ENCODE peak calls at places on chromosome 12, in eight cellular contexts. E is NCI-H510A, U is NCI-H345, G is HS-27A, F is adrenal gland, N is kidney epithelial cell, M is left ventricle myocardium superior, R is iris pigment epithelial cell. S is an unnamed sample.

GRCh38 chr12:48350249-48351021 is at the start of gene ZNF641:
- DNase-seq in U (peak; percentile 53), M (peak; percentile 93), F (peak; percentile 87), R (peak; percentile 69), E (peak; percentile 67), G (no peak), N (no peak), S (no peak)

GRCh38 chr12:113189361-113189760 is 3.8 kb downstream of the RITA1 start:
- DNase-seq in N (no peak), F (no peak), U (no peak), G (no peak), E (no peak), M (no peak), R (no peak), S (no peak)

GRCh38 chr12:128794661-128795529 is 28.9 kb downstream of the SLC15A4 start:
- DNase-seq in G (no peak), F (no peak), E (no peak), R (no peak), N (no peak), U (no peak), M (no peak), S (no peak)

GRCh38 chr12:116708826-116709756 is 28.8 kb downstream of the SPRING1 start:
- DNase-seq in R (peak; percentile 31), E (peak; percentile 81), N (no peak), G (peak; percentile 11), M (peak; percentile 60), U (peak; percentile 85), F (peak; percentile 71), S (no peak)

GRCh38 chr12:112808176-112808575 is 16.6 kb downstream of the RPH3A start:
- DNase-seq in E (no peak), N (no peak), M (no peak), U (peak; percentile 7), F (no peak), R (no peak), G (no peak), S (no peak)

GRCh38 chr12:4001869-4002268 is 128.7 kb upstream of the PARP11 start:
- DNase-seq in U (no peak), E (no peak), G (no peak), F (no peak), M (no peak), N (no peak), R (no peak), S (no peak)

GRCh38 chr12:113098428-113099028 is 37.0 kb downstream of the RASAL1 start:
- DNase-seq in G (peak; percentile 57), E (peak; percentile 93), R (peak; percentile 84), F (peak; percentile 94), U (peak; percentile 92), N (peak; percentile 81), M (peak; percentile 84), S (peak; percentile 96)

GRCh38 chr12:27814411-27814810 is 34.4 kb upstream of the MANSC4 start:
- DNase-seq in M (no peak), G (no peak), E (no peak), U (no peak), F (no peak), N (no peak), R (no peak), S (no peak)

GRCh38 chr12:124633269-124633953 is 66.0 kb upstream of the NCOR2 start:
- DNase-seq in R (peak; percentile 78), G (no peak), N (no peak), U (no peak), E (no peak), M (no peak), F (no peak), S (no peak)

GRCh38 chr12:66648336-66648735 is 30.5 kb downstream of the GRIP1 start:
- DNase-seq in U (peak; percentile 80), G (no peak), R (no peak), E (no peak), N (no peak), F (no peak), M (no peak), S (no peak)